ENCODE peak calls at places on chromosomes 3 and 15, in ten cellular contexts. F is activated gamma-delta T cell treated with Interleukin-2 at 50 U/mL for 16 hours, Q is mesothelial cell of epicardium, M is iris pigment epithelial cell, B is GM04504, I is psoas muscle, S is GM03348, J is A549, R is NCI-H2081 treated with DMSO at 0.1 percent for 48 hours, W is heart right ventricle. A is an unnamed sample.

GRCh38 chr15:84023636-84024035 is 211.9 kb upstream of the GOLGA6L4 start:
- DNase-seq in F (no peak), Q (no peak), M (peak; percentile 49), B (no peak), I (no peak), S (peak; percentile 33), J (peak; percentile 51), R (no peak), W (no peak), A (peak; percentile 20)

GRCh38 chr3:158896729-158897128 is 94.9 kb downstream of the MFSD1 start:
- DNase-seq in F (no peak), Q (no peak), M (no peak), B (no peak), I (no peak), S (no peak), J (no peak), R (no peak), W (no peak), A (no peak)

GRCh38 chr3:185175370-185175987 is 22.6 kb upstream of the C3orf70 start:
- DNase-seq in F (no peak), Q (no peak), M (peak; percentile 55), B (no peak), I (peak; percentile 70), S (peak; percentile 14), J (no peak), R (no peak), W (peak; percentile 68), A (no peak)

GRCh38 chr3:186815490-186815889 is 9.2 kb upstream of the RFC4 start:
- DNase-seq in F (no peak), Q (no peak), M (peak; percentile 87), B (peak; percentile 28), I (no peak), S (peak; percentile 30), J (peak; percentile 74), R (no peak), W (no peak), A (no peak)

GRCh38 chr15:77030928-77031375 is 36.0 kb downstream of the PSTPIP1 start:
- DNase-seq in F (no peak), Q (peak; percentile 35), M (no peak), B (no peak), I (peak; percentile 35), S (peak; percentile 7), J (no peak), R (no peak), W (no peak), A (no peak)

GRCh38 chr15:67458449-67458848 is 62.5 kb upstream of the C15orf61 start:
- DNase-seq in F (no peak), Q (no peak), M (no peak), B (no peak), I (no peak), S (no peak), J (no peak), R (no peak), W (no peak), A (no peak)

GRCh38 chr3:28700728-28701127 is 352.1 kb upstream of the AZI2 start:
- DNase-seq in F (no peak), Q (no peak), M (no peak), B (no peak), I (no peak), S (no peak), J (no peak), R (no peak), W (no peak), A (no peak)

GRCh38 chr3:45646051-45646585 is 43.1 kb upstream of the SACM1L start:
- DNase-seq in F (no peak), Q (no peak), M (no peak), B (no peak), I (no peak), S (no peak), J (no peak), R (no peak), W (no peak), A (no peak)

GRCh38 chr3:20340324-20340928 is 154.4 kb upstream of the SGO1 start:
- DNase-seq in F (peak; percentile 30), Q (peak; percentile 82), M (peak; percentile 58), B (peak; percentile 51), I (peak; percentile 53), S (peak; percentile 75), J (peak; percentile 72), R (no peak), W (peak; percentile 19), A (peak; percentile 69)

GRCh38 chr3:27880969-27881892 is 159.1 kb upstream of the EOMES start:
- DNase-seq in F (peak; percentile 70), Q (no peak), M (no peak), B (no peak), I (no peak), S (no peak), J (no peak), R (no peak), W (no peak), A (peak; percentile 62)

GRCh38 chr15:70748281-70748747 is 15.0 kb downstream of the UACA start:
- DNase-seq in F (no peak), Q (no peak), M (no peak), B (no peak), I (peak; percentile 78), S (peak; percentile 25), J (no peak), R (no peak), W (peak; percentile 42), A (no peak)

GRCh38 chr15:71323604-71324003 is 208.3 kb downstream of the THSD4 start:
- DNase-seq in F (no peak), Q (no peak), M (peak; percentile 69), B (no peak), I (no peak), S (no peak), J (no peak), R (no peak), W (no peak), A (no peak)